ENCODE peak calls at places on chromosomes 3 and 15, in four cellular contexts. Z is CD8-positive, alpha-beta T cell; K is lower lobe of right lung; O is astrocyte. Q is an unnamed sample. For H3K36me3, the result is how much of the 10 kb centered on the place peaks cover.

GRCh38 chr15:73994912-73995622 is 551 bp downstream of the PML start:
- DNase-seq in Z (no peak), K (peak), O (no peak), Q (no peak)

GRCh38 chr3:9914559-9915251 is 2.2 kb upstream of the IL17RC start:
- DNase-seq in Z (no peak), K (no peak), O (no peak), Q (no peak)

GRCh38 chr3:87069021-87069420 is 78.1 kb upstream of the VGLL3 start:
- DNase-seq in Z (no peak), K (no peak), O (no peak), Q (no peak)

GRCh38 chr15:74365619-74366445 is 1.6 kb downstream of the CYP11A1 start:
- DNase-seq in Z (no peak), K (peak), O (no peak), Q (no peak)

GRCh38 chr15:72680931-72681330 is 5.1 kb downstream of the HIGD2B start:
- DNase-seq in Z (no peak), K (no peak), O (no peak), Q (no peak)

GRCh38 chr3:10188798-10189556 is 24.3 kb downstream of the IRAK2 start:
- DNase-seq in Z (no peak), K (no peak), O (no peak), Q (no peak)

GRCh38 chr3:119596392-119596791 is 1.3 kb upstream of the PLA1A start:
- DNase-seq in Z (no peak), K (no peak), O (no peak), Q (no peak)

GRCh38 chr3:85342915-85343314 is 384.1 kb downstream of the CADM2 start:
- DNase-seq in Z (no peak), K (no peak), O (no peak), Q (no peak)

GRCh38 chr3:142226474-142226873 is 1.1 kb upstream of the GK5 start:
- DNase-seq in Z (no peak), K (no peak), O (no peak), Q (no peak)

GRCh38 chr15:96268421-96269204 is 61.9 kb upstream of the NR2F2 start:
- DNase-seq in Z (no peak), K (no peak), O (peak), Q (no peak)

DNA sequence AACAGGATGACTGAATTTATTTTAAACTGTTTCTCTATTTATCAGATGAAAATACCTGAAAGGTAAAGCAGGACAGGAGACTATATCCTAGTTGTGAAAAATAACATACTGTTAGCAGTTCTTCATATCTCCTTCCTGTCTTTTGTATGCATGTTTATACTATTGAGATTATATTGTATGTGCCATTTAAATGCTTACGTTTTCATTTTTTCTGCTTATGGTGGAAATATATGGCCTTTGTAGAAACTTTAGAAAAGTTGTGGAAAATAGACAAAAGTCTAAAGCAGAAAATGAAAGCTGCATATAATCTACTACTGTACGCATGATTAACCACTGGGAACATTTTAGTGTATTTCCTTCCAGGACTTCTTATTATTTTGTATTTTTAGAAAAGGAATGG is 2.1 kb upstream of the PPM1L start:
- DNase-seq in Z (no peak), K (no peak), O (no peak), Q (no peak)
- H3K4me3 ChIP-seq in Z (peak), K (peak), O (peak), Q (peak)

GRCh38 chr3:52277972-52278509 is 408 bp downstream of the WDR82 start:
- DNase-seq in Z (peak), K (peak), O (no peak), Q (peak)

GRCh38 chr3:52281980-52282801 is 3.7 kb upstream of the WDR82 start:
- DNase-seq in Z (peak), K (no peak), O (no peak), Q (no peak)

GRCh38 chr3:52280046-52280445 is 1.6 kb upstream of the WDR82 start:
- DNase-seq in Z (no peak), K (no peak), O (peak), Q (no peak)

GRCh38 chr3:52277071-52277964 is 1.1 kb downstream of the WDR82 start:
- DNase-seq in Z (peak), K (peak), O (peak), Q (peak)

GRCh38 chr3:52278510-52279069 is at the start of gene WDR82:
- DNase-seq in Z (peak), K (peak), O (peak), Q (peak)
- TF ChIP-seq CTCF in Z (peak), K (peak), O (peak), Q (peak)

GRCh38 chr3:36991923-36992805 is 767 bp downstream of the EPM2AIP1 start:
- DNase-seq in Z (peak), K (no peak), O (peak), Q (no peak)
- H3K36me3 ChIP-seq in Z (under half), K (under half), O (under half), Q (under half)

GRCh38 chr3:37492468-37492867 is 318.1 kb upstream of the LRRFIP2 start:
- DNase-seq in Z (no peak), K (no peak), O (no peak), Q (no peak)

GRCh38 chr3:37494206-37494605 is 319.8 kb upstream of the LRRFIP2 start:
- DNase-seq in Z (no peak), K (no peak), O (no peak), Q (no peak)

GRCh38 chr3:37491776-37492175 is 317.4 kb upstream of the LRRFIP2 start:
- DNase-seq in Z (no peak), K (no peak), O (peak), Q (no peak)

GRCh38 chr3:37493485-37494080 is 319.2 kb upstream of the LRRFIP2 start:
- DNase-seq in Z (no peak), K (no peak), O (no peak), Q (no peak)

GRCh38 chr3:37492977-37493471 is 318.6 kb upstream of the LRRFIP2 start:
- DNase-seq in Z (no peak), K (no peak), O (no peak), Q (no peak)
- H3K4me3 ChIP-seq in Z (no peak), K (no peak), O (no peak), Q (no peak)

DNA sequence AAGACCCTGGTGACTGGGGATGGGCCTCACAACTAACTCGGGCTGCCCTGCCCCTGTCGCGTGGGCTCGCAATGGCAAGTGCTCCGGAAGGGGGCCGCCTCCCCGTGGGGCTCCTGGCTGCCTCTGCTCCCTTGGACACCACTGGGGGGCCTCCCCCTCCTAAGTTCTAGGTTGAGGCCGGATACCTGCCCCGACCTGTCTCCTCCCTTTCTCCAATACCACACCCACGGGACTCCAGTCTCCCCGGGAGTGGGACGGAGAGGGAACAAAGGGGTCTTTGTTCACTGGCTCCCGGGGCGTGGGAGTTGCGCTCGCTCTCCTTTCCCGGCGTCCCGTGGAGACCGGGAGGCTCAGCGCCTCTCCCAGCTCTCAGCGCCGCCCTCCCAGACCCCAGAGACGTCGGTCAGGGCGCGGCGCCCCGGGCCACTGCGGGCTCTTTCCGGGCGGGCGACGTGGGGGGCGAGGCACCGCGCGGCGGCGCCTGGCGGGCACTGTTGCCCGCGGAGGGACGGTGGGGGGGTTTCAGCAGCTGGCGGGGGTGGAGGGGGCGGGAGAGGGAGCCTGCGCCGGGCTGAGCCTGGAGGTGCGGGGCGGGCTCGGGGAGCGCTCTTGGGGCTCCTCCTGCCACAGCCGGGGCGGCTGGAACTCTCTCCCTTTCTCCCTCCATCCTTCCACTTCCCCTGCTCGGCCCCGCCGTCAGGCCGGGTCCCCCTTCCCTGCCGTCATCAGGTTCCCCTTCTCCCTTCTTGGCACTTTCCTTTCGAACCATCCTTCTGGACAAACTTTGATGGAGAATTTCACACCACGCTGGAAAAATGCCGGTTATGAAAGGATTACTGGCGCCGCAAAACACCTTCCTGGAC is at the start of gene KCNH8:
- DNase-seq in Z (no peak), K (no peak), O (no peak), Q (peak)
- TF ChIP-seq CTCF in Z (no peak), K (no peak), O (no peak), Q (no peak)